ENCODE peak calls at places on chromosomes 16 and 17, in ten cellular contexts. V is SK-N-SH, X is A549, N is HCT116, M is endothelial cell of umbilical vein, W is K562, Z is WTC11, A is H1, D is GM12878, E is HepG2. H is an unnamed sample.

GRCh38 chr17:83035722-83036121 is 43.7 kb upstream of the METRNL start:
- DNase-seq in V (no peak), X (no peak), N (no peak), M (no peak), W (no peak), Z (no peak), A (no peak), D (no peak), E (no peak), H (no peak)

GRCh38 chr16:69762843-69763556 is 868 bp downstream of the WWP2 start:
- DNase-seq in V (no peak), X (no peak), N (no peak), M (peak), W (no peak), Z (no peak), A (no peak), D (no peak), E (peak), H (peak)

GRCh38 chr17:82375359-82376041 is 3.9 kb downstream of the UTS2R start:
- DNase-seq in V (peak), X (no peak), N (no peak), M (no peak), W (no peak), Z (no peak), A (no peak), D (no peak), E (no peak), H (no peak)

GRCh38 chr17:48591435-48592077 is 1.5 kb upstream of the HOXB3 start:
- DNase-seq in V (no peak), X (no peak), N (no peak), M (no peak), W (no peak), Z (no peak), A (no peak), D (no peak), E (no peak), H (no peak)

GRCh38 chr16:89290887-89291286 is 73.4 kb downstream of the ZNF778 start:
- DNase-seq in V (no peak), X (no peak), N (no peak), M (no peak), W (no peak), Z (peak), A (peak), D (no peak), E (no peak), H (no peak)

GRCh38 chr17:61536417-61536955 is 54.5 kb downstream of the NACA2 start:
- DNase-seq in V (no peak), X (no peak), N (no peak), M (no peak), W (no peak), Z (no peak), A (no peak), D (no peak), E (no peak), H (no peak)

GRCh38 chr17:64315032-64315490 is 52.0 kb upstream of the TEX2 start:
- DNase-seq in V (no peak), X (no peak), N (no peak), M (peak), W (no peak), Z (no peak), A (no peak), D (no peak), E (no peak), H (no peak)

GRCh38 chr16:88634141-88634993 is 4.0 kb upstream of the IL17C start:
- DNase-seq in V (no peak), X (no peak), N (no peak), M (peak), W (peak), Z (peak), A (no peak), D (peak), E (no peak), H (peak)

GRCh38 chr17:45989759-45990158 is 9.3 kb upstream of the STH start:
- DNase-seq in V (no peak), X (no peak), N (no peak), M (no peak), W (no peak), Z (no peak), A (no peak), D (no peak), E (no peak), H (no peak)

GRCh38 chr17:48719642-48720262 is 2.6 kb downstream of the PRAC1 start:
- DNase-seq in V (peak), X (no peak), N (no peak), M (no peak), W (no peak), Z (peak), A (peak), D (no peak), E (no peak), H (no peak)

GRCh38 chr16:88472042-88472441 is 19.0 kb downstream of the ZFPM1 start:
- DNase-seq in V (no peak), X (no peak), N (no peak), M (no peak), W (no peak), Z (no peak), A (no peak), D (no peak), E (no peak), H (no peak)

GRCh38 chr17:82872591-82873520 is 33.0 kb upstream of the ZNF750 start:
- DNase-seq in V (no peak), X (no peak), N (no peak), M (no peak), W (no peak), Z (no peak), A (no peak), D (no peak), E (no peak), H (no peak)

DNA sequence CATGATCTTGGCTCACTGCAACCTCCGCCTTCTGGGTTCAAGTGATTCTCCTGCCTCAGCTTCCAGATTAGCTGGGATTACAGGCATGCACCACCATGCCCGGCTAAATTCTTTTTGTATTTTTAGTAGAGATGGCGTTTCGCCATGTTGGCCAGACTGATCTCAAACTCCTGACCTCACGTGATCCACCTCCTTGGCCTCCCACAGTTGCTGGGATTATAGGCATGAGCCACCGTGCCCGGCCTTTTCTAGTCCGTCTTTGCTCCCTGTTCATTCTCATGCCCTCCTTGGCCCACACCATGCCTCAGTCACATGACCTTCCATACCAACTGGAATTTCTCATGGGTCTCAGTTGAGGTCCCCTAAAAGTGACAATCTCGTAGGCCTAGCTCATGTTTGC is 86.9 kb downstream of the SNX29 start:
- DNase-seq in V (no peak), X (no peak), N (no peak), M (no peak), W (no peak), Z (no peak), A (no peak), D (no peak), E (no peak), H (no peak)
- TF ChIP-seq CTCF in V (no peak), X (no peak), N (no peak), M (no peak), W (no peak), Z (no peak), A (no peak), D (no peak), E (no peak), H (no peak)

GRCh38 chr16:11797166-11797956 is at the start of gene ZC3H7A:
- DNase-seq in V (peak), X (peak), N (peak), M (peak), W (peak), Z (peak), A (peak), D (peak), E (peak), H (peak)

GRCh38 chr16:11796227-11797165 is 562 bp downstream of the ZC3H7A start:
- DNase-seq in V (peak), X (peak), N (no peak), M (peak), W (peak), Z (peak), A (no peak), D (no peak), E (peak), H (peak)

GRCh38 chr16:11799509-11800384 is 2.7 kb upstream of the ZC3H7A start:
- DNase-seq in V (no peak), X (no peak), N (no peak), M (no peak), W (no peak), Z (no peak), A (no peak), D (no peak), E (no peak), H (peak)

GRCh38 chr16:11799017-11799381 is 1.9 kb upstream of the ZC3H7A start:
- DNase-seq in V (no peak), X (no peak), N (no peak), M (no peak), W (no peak), Z (no peak), A (no peak), D (no peak), E (no peak), H (no peak)

DNA sequence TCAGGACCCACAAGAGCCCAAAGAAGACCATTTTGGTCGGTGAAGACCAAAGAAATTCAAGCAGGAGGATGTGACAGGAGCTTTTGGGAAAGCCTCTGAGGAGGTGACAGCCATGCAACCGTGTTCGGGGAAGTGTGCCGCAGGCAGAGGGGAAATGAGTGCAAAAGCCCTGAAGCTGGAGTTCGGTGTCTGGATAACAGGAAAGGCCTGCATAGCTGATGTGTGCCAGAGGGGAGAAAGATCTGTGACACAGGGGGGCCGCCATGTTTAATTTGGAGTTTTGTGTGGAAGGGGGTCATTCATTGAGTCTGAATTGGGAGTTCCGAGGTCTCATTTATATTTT is 870 bp upstream of the ZC3H7A start:
- DNase-seq in V (peak), X (peak), N (no peak), M (peak), W (no peak), Z (no peak), A (no peak), D (no peak), E (no peak), H (no peak)
- TF ChIP-seq MAX in V (no peak), X (no peak), N (no peak), M (no peak), W (no peak), Z (no peak), A (no peak), D (no peak), E (no peak), H (no peak)

DNA sequence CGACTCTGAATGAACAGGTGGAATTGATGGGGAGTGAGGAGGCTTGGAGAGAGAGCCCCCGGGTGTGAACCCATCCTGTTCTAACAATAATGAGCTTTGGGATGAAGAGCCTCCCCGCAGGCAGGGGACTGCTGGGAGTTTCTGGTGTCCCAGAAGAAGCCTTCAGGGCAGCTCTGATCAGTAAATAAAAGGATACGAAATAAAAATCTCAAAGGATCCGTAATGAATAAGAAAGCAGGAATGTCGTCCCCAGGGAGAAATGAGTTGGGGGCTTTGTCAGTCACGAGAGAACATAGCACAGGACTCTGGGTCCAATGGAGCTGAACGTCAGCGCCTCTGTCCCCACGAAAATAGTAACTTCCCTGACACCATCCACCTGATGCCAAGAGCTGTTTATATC is 113.4 kb downstream of the PITPNC1 start:
- DNase-seq in V (no peak), X (no peak), N (no peak), M (no peak), W (no peak), Z (no peak), A (no peak), D (no peak), E (no peak), H (no peak)
- TF ChIP-seq CTCF in V (no peak), X (no peak), N (no peak), M (no peak), W (no peak), Z (no peak), A (no peak), D (no peak), E (no peak), H (no peak)

DNA sequence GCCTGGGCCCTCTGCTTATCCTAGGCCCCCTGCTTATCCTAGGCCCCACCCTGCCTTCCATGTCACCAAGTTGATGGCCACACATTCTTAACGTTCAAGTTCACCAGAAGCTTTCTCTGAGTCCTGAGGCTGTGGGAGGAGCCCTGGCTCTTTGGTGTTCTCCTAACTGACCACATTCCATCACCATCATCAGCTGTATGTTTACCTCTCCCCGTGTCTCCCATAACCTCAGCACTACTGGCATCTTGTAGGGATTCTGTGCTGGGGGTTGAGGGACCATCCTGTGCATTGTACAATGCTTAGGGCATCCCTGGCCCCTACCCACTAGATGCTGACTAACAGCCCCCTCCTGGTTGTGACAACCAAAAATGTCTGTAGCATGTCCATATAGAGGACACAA is 99.3 kb downstream of the NDE1 start:
- DNase-seq in V (no peak), X (no peak), N (no peak), M (no peak), W (no peak), Z (no peak), A (no peak), D (no peak), E (no peak), H (no peak)
- TF ChIP-seq MAX in V (no peak), X (no peak), N (no peak), M (no peak), W (no peak), Z (no peak), A (no peak), D (no peak), E (no peak), H (no peak)

GRCh38 chr16:68094614-68094934 is 9.4 kb downstream of the NFATC3 start:
- DNase-seq in V (no peak), X (no peak), N (no peak), M (no peak), W (no peak), Z (no peak), A (no peak), D (no peak), E (no peak), H (no peak)
- TF ChIP-seq CTCF in V (no peak), X (no peak), N (no peak), M (no peak), W (no peak), Z (peak), A (no peak), D (no peak), E (no peak), H (no peak)